ENCODE peak calls at places on chromosomes 3 and 15, in six cellular contexts. P, J, O, Y, T and L are unnamed samples.

GRCh38 chr3:150177673-150178378 is 207.1 kb upstream of the PFN2 start:
- DNase-seq in P (no peak), J (peak; percentile 88), O (peak; percentile 79), Y (no peak), T (no peak), L (no peak)

GRCh38 chr3:19427417-19428149 is 279.3 kb downstream of the KCNH8 start:
- DNase-seq in P (no peak), J (no peak), O (no peak), Y (no peak), T (no peak), L (no peak)

GRCh38 chr3:196971094-196971698 is 2.6 kb upstream of the PIGZ start:
- DNase-seq in P (no peak), J (peak; percentile 43), O (no peak), Y (peak; percentile 84), T (no peak), L (no peak)

GRCh38 chr3:58241321-58242044 is 3.9 kb downstream of the ABHD6 start:
- DNase-seq in P (no peak), J (no peak), O (no peak), Y (no peak), T (no peak), L (no peak)

GRCh38 chr15:86515625-86516024 is 436.0 kb downstream of the AGBL1 start:
- DNase-seq in P (no peak), J (no peak), O (no peak), Y (no peak), T (no peak), L (no peak)

GRCh38 chr3:169636928-169637327 is 26.6 kb downstream of the MECOM start:
- DNase-seq in P (no peak), J (no peak), O (no peak), Y (no peak), T (no peak), L (no peak)

GRCh38 chr15:45146405-45146804 is 16.6 kb downstream of the DUOX1 start:
- DNase-seq in P (no peak), J (peak; percentile 76), O (peak; percentile 26), Y (no peak), T (no peak), L (no peak)

GRCh38 chr15:61701455-61701854 is 358.8 kb downstream of the VPS13C start:
- DNase-seq in P (no peak), J (no peak), O (no peak), Y (no peak), T (no peak), L (no peak)

GRCh38 chr15:31325432-31325975 is 1.1 kb upstream of the KLF13 start:
- DNase-seq in P (no peak), J (peak; percentile 93), O (peak; percentile 58), Y (peak; percentile 28), T (peak; percentile 52), L (peak; percentile 92)

GRCh38 chr3:10550705-10551104 is 45.3 kb upstream of the ATP2B2 start:
- DNase-seq in P (peak; percentile 24), J (no peak), O (no peak), Y (no peak), T (no peak), L (no peak)

GRCh38 chr3:10473581-10474438 is 31.6 kb downstream of the ATP2B2 start:
- DNase-seq in P (peak; percentile 42), J (peak; percentile 3), O (no peak), Y (no peak), T (no peak), L (no peak)

GRCh38 chr3:138051946-138052802 is 42.2 kb downstream of the CLDN18 start:
- DNase-seq in P (peak; percentile 62), J (peak; percentile 8), O (peak; percentile 67), Y (peak; percentile 22), T (peak; percentile 72), L (peak; percentile 70)

GRCh38 chr15:52020253-52021085 is 1.4 kb downstream of the MAPK6 start:
- DNase-seq in P (no peak), J (peak; percentile 85), O (peak; percentile 68), Y (no peak), T (no peak), L (no peak)

GRCh38 chr3:184230603-184231528 is 1.5 kb downstream of the VWA5B2 start:
- DNase-seq in P (peak; percentile 57), J (peak; percentile 88), O (peak; percentile 23), Y (no peak), T (peak; percentile 52), L (no peak)

GRCh38 chr15:42157981-42158765 is 1.7 kb upstream of the PLA2G4F start:
- DNase-seq in P (no peak), J (peak; percentile 95), O (peak; percentile 88), Y (peak; percentile 71), T (no peak), L (no peak)

GRCh38 chr15:38035701-38036100 is 101.3 kb downstream of the TMCO5A start:
- DNase-seq in P (no peak), J (peak; percentile 58), O (peak; percentile 49), Y (no peak), T (no peak), L (no peak)

GRCh38 chr3:107271787-107272387 is 105.4 kb upstream of the CCDC54 start:
- DNase-seq in P (no peak), J (no peak), O (peak; percentile 82), Y (peak; percentile 9), T (peak; percentile 36), L (peak; percentile 39)

GRCh38 chr15:34154725-34155204 is 52.9 kb downstream of the PGBD4 start:
- DNase-seq in P (peak; percentile 82), J (no peak), O (peak; percentile 35), Y (no peak), T (no peak), L (peak; percentile 74)

GRCh38 chr15:99481831-99482230 is 84.0 kb upstream of the MEF2A start:
- DNase-seq in P (no peak), J (no peak), O (no peak), Y (no peak), T (no peak), L (no peak)

GRCh38 chr3:180996415-180996932 is 6.9 kb upstream of the DNAJC19 start:
- DNase-seq in P (no peak), J (no peak), O (no peak), Y (no peak), T (no peak), L (no peak)

DNA sequence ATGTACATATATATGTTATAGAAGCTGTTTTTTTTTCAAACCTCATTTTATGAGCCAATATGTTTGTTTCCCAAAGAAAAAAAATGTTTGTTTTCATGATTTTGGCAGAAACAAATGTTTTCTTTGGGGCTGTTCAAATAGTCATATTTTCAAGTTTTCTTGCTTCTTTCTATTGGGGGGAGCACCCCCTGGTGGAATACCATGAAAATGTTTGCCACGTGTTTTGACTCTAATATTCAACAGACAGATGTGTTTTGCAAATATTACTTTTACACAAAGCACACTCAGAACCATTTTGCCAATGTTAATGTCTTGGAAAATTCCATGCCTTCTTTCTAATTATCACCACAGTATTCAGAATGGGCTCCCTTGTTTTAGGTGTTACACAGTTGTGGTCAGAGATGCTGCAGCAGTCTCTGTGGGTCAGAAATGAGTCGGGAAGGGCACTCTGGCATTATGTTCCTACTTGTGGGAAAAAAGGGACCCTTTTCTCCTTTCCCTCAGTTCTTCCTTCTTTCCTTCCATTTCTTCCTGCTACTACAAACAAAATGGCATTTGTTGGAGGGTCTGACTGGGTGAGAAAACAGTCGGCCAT is 817.0 kb downstream of the TUSC7 start:
- DNase-seq in P (no peak), J (peak; percentile 52), O (peak; percentile 57), Y (peak; percentile 2), T (peak; percentile 18), L (peak; percentile 56)
- H2AFZ ChIP-seq in P (peak overlapping the region; percentile 56), J (peak overlapping the region; percentile 11), O (peak overlapping the region; percentile 17), Y (no peak overlapping the region), T (no peak overlapping the region), L (no peak overlapping the region)

GRCh38 chr3:42996633-42997075 is 17.5 kb downstream of the GASK1A start:
- DNase-seq in P (no peak), J (no peak), O (no peak), Y (no peak), T (no peak), L (no peak)

GRCh38 chr3:42991369-42992315 is 12.5 kb downstream of the GASK1A start:
- DNase-seq in P (no peak), J (no peak), O (no peak), Y (no peak), T (peak; percentile 66), L (no peak)

GRCh38 chr3:42999212-42999611 is 20.1 kb downstream of the GASK1A start:
- DNase-seq in P (no peak), J (no peak), O (no peak), Y (no peak), T (no peak), L (no peak)

GRCh38 chr3:42994595-42994994 is 15.5 kb downstream of the GASK1A start:
- DNase-seq in P (no peak), J (no peak), O (no peak), Y (no peak), T (no peak), L (no peak)
- H3K4me2 ChIP-seq in P (no peak overlapping the region), J (no peak overlapping the region), O (no peak overlapping the region), Y (no peak overlapping the region), T (no peak overlapping the region), L (no peak overlapping the region)

GRCh38 chr3:130743354-130743753 is 3.3 kb downstream of the PIK3R4 start:
- DNase-seq in P (no peak), J (no peak), O (no peak), Y (no peak), T (no peak), L (no peak)

GRCh38 chr3:130748981-130749380 is 2.4 kb upstream of the PIK3R4 start:
- DNase-seq in P (no peak), J (peak; percentile 79), O (peak; percentile 78), Y (no peak), T (no peak), L (no peak)

GRCh38 chr3:130746296-130747039 is at the start of gene PIK3R4:
- DNase-seq in P (peak; percentile 99), J (peak; percentile 91), O (peak; percentile 97), Y (peak; percentile 90), T (peak; percentile 98), L (peak; percentile 97)

DNA sequence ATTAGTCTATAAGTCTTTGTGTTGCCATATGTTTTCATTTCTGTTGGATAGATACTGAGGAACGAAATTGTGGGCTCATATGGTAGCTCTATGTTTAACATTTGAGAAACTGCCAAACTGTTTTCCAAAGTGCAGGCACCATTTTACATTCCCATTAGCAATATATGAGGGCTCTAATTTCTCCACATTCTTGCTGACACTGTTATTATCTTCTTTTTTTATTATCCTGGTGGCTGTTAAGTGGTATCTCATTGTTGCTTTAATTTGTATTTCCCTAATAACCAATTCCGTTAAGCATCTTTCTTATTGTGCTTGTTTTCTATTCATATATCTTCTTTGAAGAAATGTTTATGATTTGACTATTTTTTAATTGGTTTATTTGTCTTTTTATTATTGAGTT is 1.9 kb upstream of the PIK3R4 start:
- DNase-seq in P (no peak), J (no peak), O (peak; percentile 38), Y (no peak), T (no peak), L (no peak)
- H2AFZ ChIP-seq in P (no peak overlapping the region), J (peak overlapping the region; percentile 88), O (peak overlapping the region; percentile 92), Y (peak overlapping the region; percentile 74), T (no peak overlapping the region), L (peak overlapping the region; percentile 53)

GRCh38 chr15:71716990-71717389 is 93.4 kb upstream of the NR2E3 start:
- DNase-seq in P (no peak), J (no peak), O (peak; percentile 63), Y (no peak), T (no peak), L (no peak)

GRCh38 chr15:71715914-71716313 is 94.4 kb upstream of the NR2E3 start:
- DNase-seq in P (no peak), J (no peak), O (no peak), Y (no peak), T (no peak), L (no peak)

GRCh38 chr15:71709808-71710418 is 100.4 kb upstream of the NR2E3 start:
- DNase-seq in P (no peak), J (no peak), O (no peak), Y (no peak), T (no peak), L (no peak)

GRCh38 chr15:71708741-71709140 is 101.6 kb upstream of the NR2E3 start:
- DNase-seq in P (no peak), J (no peak), O (peak; percentile 36), Y (no peak), T (no peak), L (no peak)

GRCh38 chr15:71713191-71713798 is 97.1 kb upstream of the NR2E3 start:
- DNase-seq in P (no peak), J (no peak), O (no peak), Y (no peak), T (peak; percentile 33), L (no peak)
- H3K4me2 ChIP-seq in P (no peak overlapping the region), J (no peak overlapping the region), O (no peak overlapping the region), Y (no peak overlapping the region), T (peak overlapping the region; percentile 48), L (no peak overlapping the region)